ENCODE peak calls at places on chromosomes 2 and 18, in five cellular contexts. One of them, this sample, is unnamed.

GRCh38 chr2:212022966-212023365 is 515.6 kb downstream of the ERBB4 start:
- DNase-seq in H1: no peak
- DNase-seq in HCT116: no peak
- DNase-seq in K562: no peak
- DNase-seq in SK-N-SH: no peak
- DNase-seq in this sample: no peak

GRCh38 chr2:74619651-74620297 is 28.4 kb downstream of the M1AP start:
- DNase-seq in H1: no peak
- DNase-seq in HCT116: no peak
- DNase-seq in K562: no peak
- DNase-seq in SK-N-SH: no peak
- DNase-seq in this sample: no peak

GRCh38 chr2:62469114-62469513 is 36.9 kb downstream of the TMEM17 start:
- DNase-seq in H1: no peak
- DNase-seq in HCT116: no peak
- DNase-seq in K562: no peak
- DNase-seq in SK-N-SH: no peak
- DNase-seq in this sample: no peak

GRCh38 chr18:61435064-61435652 is 101.9 kb downstream of the CDH20 start:
- DNase-seq in H1: no peak
- DNase-seq in HCT116: peak; percentile 22
- DNase-seq in K562: peak; percentile 24
- DNase-seq in SK-N-SH: peak; percentile 4
- DNase-seq in this sample: peak; percentile 34

GRCh38 chr2:127451981-127452380 is 33.8 kb downstream of the PROC start:
- DNase-seq in H1: no peak
- DNase-seq in HCT116: no peak
- DNase-seq in K562: no peak
- DNase-seq in SK-N-SH: no peak
- DNase-seq in this sample: no peak

GRCh38 chr2:128438586-128438985 is 119.9 kb upstream of the HS6ST1 start:
- DNase-seq in H1: peak; percentile 35
- DNase-seq in HCT116: no peak
- DNase-seq in K562: no peak
- DNase-seq in SK-N-SH: no peak
- DNase-seq in this sample: no peak

GRCh38 chr18:36296591-36297418 is 708 bp upstream of the FHOD3 start:
- DNase-seq in H1: peak; percentile 87
- DNase-seq in HCT116: peak; percentile 40
- DNase-seq in K562: peak; percentile 60
- DNase-seq in SK-N-SH: peak; percentile 86
- DNase-seq in this sample: peak; percentile 24

GRCh38 chr2:148936857-148937450 is 61.9 kb downstream of the KIF5C start:
- DNase-seq in H1: no peak
- DNase-seq in HCT116: no peak
- DNase-seq in K562: no peak
- DNase-seq in SK-N-SH: no peak
- DNase-seq in this sample: no peak

GRCh38 chr2:233083782-233084181 is 23.6 kb downstream of the INPP5D start:
- DNase-seq in H1: no peak
- DNase-seq in HCT116: no peak
- DNase-seq in K562: no peak
- DNase-seq in SK-N-SH: no peak
- DNase-seq in this sample: no peak

GRCh38 chr2:104638795-104639194 is 215.1 kb upstream of the POU3F3 start:
- DNase-seq in H1: no peak
- DNase-seq in HCT116: no peak
- DNase-seq in K562: no peak
- DNase-seq in SK-N-SH: peak; percentile 61
- DNase-seq in this sample: no peak

GRCh38 chr2:216348909-216349308 is 23.4 kb downstream of the MARCHF4 start:
- DNase-seq in H1: no peak
- DNase-seq in HCT116: no peak
- DNase-seq in K562: no peak
- DNase-seq in SK-N-SH: no peak
- DNase-seq in this sample: no peak

GRCh38 chr2:149038442-149039212 is at the start of gene LYPD6B:
- DNase-seq in H1: peak; percentile 82
- DNase-seq in HCT116: no peak
- DNase-seq in K562: peak; percentile 40
- DNase-seq in SK-N-SH: peak; percentile 87
- DNase-seq in this sample: peak; percentile 66

GRCh38 chr2:37918742-37919186 is 6.3 kb upstream of the RMDN2 start:
- DNase-seq in H1: no peak
- DNase-seq in HCT116: no peak
- DNase-seq in K562: no peak
- DNase-seq in SK-N-SH: no peak
- DNase-seq in this sample: no peak

GRCh38 chr18:57576316-57576715 is 10.2 kb downstream of the FECH start:
- DNase-seq in H1: no peak
- DNase-seq in HCT116: no peak
- DNase-seq in K562: no peak
- DNase-seq in SK-N-SH: no peak
- DNase-seq in this sample: no peak

GRCh38 chr18:23852236-23853045 is 162.1 kb upstream of the TTC39C start:
- DNase-seq in H1: no peak
- DNase-seq in HCT116: no peak
- DNase-seq in K562: no peak
- DNase-seq in SK-N-SH: no peak
- DNase-seq in this sample: no peak

GRCh38 chr2:25286723-25287483 is 54.8 kb downstream of the DNMT3A start:
- DNase-seq in H1: no peak
- DNase-seq in HCT116: no peak
- DNase-seq in K562: no peak
- DNase-seq in SK-N-SH: no peak
- DNase-seq in this sample: no peak

GRCh38 chr2:238130111-238130695 is 8.3 kb upstream of the KLHL30 start:
- DNase-seq in H1: no peak
- DNase-seq in HCT116: no peak
- DNase-seq in K562: no peak
- DNase-seq in SK-N-SH: no peak
- DNase-seq in this sample: no peak

GRCh38 chr2:240893363-240893828 is 2.6 kb downstream of the MAB21L4 start:
- DNase-seq in H1: no peak
- DNase-seq in HCT116: peak; percentile 28
- DNase-seq in K562: no peak
- DNase-seq in SK-N-SH: no peak
- DNase-seq in this sample: peak; percentile 51

GRCh38 chr2:71546777-71547281 is 93.5 kb downstream of the DYSF start:
- DNase-seq in H1: no peak
- DNase-seq in HCT116: no peak
- DNase-seq in K562: no peak
- DNase-seq in SK-N-SH: no peak
- DNase-seq in this sample: no peak

GRCh38 chr2:36438454-36438977 is 82.9 kb downstream of the CRIM1 start:
- DNase-seq in H1: no peak
- DNase-seq in HCT116: peak; percentile 43
- DNase-seq in K562: no peak
- DNase-seq in SK-N-SH: peak; percentile 22
- DNase-seq in this sample: no peak

GRCh38 chr2:214652473-214652872 is 157.0 kb downstream of the BARD1 start:
- DNase-seq in H1: no peak
- DNase-seq in HCT116: no peak
- DNase-seq in K562: no peak
- DNase-seq in SK-N-SH: no peak
- DNase-seq in this sample: no peak

GRCh38 chr18:23133860-23134779 is 1.2 kb upstream of the CABLES1 start:
- DNase-seq in H1: peak; percentile 71
- DNase-seq in HCT116: peak; percentile 53
- DNase-seq in K562: peak; percentile 60
- DNase-seq in SK-N-SH: peak; percentile 48
- DNase-seq in this sample: peak; percentile 91

GRCh38 chr2:205198130-205198505 is 484.2 kb upstream of the NRP2 start:
- DNase-seq in H1: no peak
- DNase-seq in HCT116: no peak
- DNase-seq in K562: no peak
- DNase-seq in SK-N-SH: no peak
- DNase-seq in this sample: no peak

GRCh38 chr2:43634604-43635306 is 2.3 kb upstream of the PLEKHH2 start:
- DNase-seq in H1: no peak
- DNase-seq in HCT116: no peak
- DNase-seq in K562: no peak
- DNase-seq in SK-N-SH: no peak
- DNase-seq in this sample: no peak

GRCh38 chr2:70212298-70212948 is 21.6 kb upstream of the C2orf42 start:
- DNase-seq in H1: no peak
- DNase-seq in HCT116: no peak
- DNase-seq in K562: no peak
- DNase-seq in SK-N-SH: no peak
- DNase-seq in this sample: no peak

GRCh38 chr2:188601391-188601790 is 309.7 kb downstream of the GULP1 start:
- DNase-seq in H1: no peak
- DNase-seq in HCT116: no peak
- DNase-seq in K562: no peak
- DNase-seq in SK-N-SH: no peak
- DNase-seq in this sample: no peak

GRCh38 chr2:235227607-235228006 is 266.2 kb upstream of the AGAP1 start:
- DNase-seq in H1: no peak
- DNase-seq in HCT116: no peak
- DNase-seq in K562: no peak
- DNase-seq in SK-N-SH: no peak
- DNase-seq in this sample: no peak

GRCh38 chr2:235232474-235233435 is 261.1 kb upstream of the AGAP1 start:
- DNase-seq in H1: no peak
- DNase-seq in HCT116: no peak
- DNase-seq in K562: no peak
- DNase-seq in SK-N-SH: peak; percentile 32
- DNase-seq in this sample: no peak

GRCh38 chr2:235234711-235235110 is 259.1 kb upstream of the AGAP1 start:
- DNase-seq in H1: no peak
- DNase-seq in HCT116: no peak
- DNase-seq in K562: no peak
- DNase-seq in SK-N-SH: no peak
- DNase-seq in this sample: no peak

GRCh38 chr2:235229236-235229635 is 264.6 kb upstream of the AGAP1 start:
- DNase-seq in H1: no peak
- DNase-seq in HCT116: no peak
- DNase-seq in K562: no peak
- DNase-seq in SK-N-SH: no peak
- DNase-seq in this sample: no peak

DNA sequence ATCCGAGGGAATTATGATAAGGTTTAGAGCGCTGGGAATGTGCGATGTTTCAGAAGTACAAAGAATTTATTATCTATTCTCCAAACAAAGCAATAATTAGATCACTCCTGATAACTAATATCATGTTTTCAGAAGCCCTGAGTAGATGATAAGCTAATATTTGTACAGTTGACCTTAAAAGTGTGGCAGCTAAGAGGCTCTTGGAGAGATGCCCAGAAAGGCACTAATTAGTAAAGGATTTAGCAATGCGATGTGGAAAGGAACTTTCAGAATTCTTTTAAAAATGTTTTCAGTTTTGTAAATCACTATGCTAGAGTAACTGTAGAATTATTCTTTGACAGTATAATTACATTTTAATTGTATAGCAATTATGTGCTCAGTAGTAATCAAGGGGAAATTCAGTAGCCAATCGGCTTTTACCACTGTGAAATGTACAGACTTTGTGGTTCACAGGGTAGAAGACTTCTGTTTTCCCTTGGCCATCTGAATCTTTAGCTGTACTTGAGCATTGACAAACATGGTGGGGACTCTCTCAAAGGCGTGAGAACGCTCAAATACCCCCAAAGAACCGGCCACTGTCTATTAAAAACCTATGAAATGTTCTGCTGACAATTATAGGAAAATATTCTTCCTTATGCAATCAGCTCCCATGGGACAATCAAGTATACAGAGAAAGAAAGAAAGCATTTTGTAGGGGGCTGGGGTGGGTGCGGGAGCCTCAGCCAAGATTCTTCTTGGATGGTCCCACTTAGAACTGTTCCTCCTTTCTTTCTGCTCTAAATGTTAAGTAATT is 262.8 kb upstream of the AGAP1 start:
- DNase-seq in H1: no peak
- DNase-seq in HCT116: no peak
- DNase-seq in K562: no peak
- DNase-seq in SK-N-SH: peak; percentile 35
- DNase-seq in this sample: no peak
- TF ChIP-seq JUND in H1: no peak
- TF ChIP-seq JUND in HCT116: no peak
- TF ChIP-seq JUND in K562: no peak
- TF ChIP-seq JUND in SK-N-SH: no peak
- TF ChIP-seq JUND in this sample: no peak

DNA sequence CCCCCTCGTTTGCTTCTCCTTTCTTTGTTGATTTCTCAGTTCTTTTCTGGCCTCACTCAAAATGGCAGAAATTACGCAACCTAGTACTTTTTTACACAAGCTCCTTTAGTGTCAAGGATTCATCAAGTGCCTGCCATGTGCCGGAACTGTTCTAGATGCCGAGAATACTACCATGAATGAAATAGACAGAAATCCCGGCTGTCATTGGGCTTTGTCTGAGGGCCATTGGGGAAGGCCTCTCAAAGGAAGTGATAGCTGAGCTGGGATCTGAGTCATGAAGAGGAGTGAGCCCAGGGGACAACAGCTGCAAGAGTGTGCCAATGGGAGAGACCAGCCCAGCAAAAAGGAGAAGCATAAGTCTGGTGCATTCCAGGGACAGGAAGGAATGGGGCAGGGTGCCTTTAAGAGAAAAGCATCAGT is 34.3 kb upstream of the PPP1CB start:
- DNase-seq in H1: no peak
- DNase-seq in HCT116: peak; percentile 67
- DNase-seq in K562: no peak
- DNase-seq in SK-N-SH: no peak
- DNase-seq in this sample: no peak
- TF ChIP-seq JUND in H1: no peak
- TF ChIP-seq JUND in HCT116: peak; percentile 32
- TF ChIP-seq JUND in K562: no peak
- TF ChIP-seq JUND in SK-N-SH: peak; percentile 33
- TF ChIP-seq JUND in this sample: no peak

DNA sequence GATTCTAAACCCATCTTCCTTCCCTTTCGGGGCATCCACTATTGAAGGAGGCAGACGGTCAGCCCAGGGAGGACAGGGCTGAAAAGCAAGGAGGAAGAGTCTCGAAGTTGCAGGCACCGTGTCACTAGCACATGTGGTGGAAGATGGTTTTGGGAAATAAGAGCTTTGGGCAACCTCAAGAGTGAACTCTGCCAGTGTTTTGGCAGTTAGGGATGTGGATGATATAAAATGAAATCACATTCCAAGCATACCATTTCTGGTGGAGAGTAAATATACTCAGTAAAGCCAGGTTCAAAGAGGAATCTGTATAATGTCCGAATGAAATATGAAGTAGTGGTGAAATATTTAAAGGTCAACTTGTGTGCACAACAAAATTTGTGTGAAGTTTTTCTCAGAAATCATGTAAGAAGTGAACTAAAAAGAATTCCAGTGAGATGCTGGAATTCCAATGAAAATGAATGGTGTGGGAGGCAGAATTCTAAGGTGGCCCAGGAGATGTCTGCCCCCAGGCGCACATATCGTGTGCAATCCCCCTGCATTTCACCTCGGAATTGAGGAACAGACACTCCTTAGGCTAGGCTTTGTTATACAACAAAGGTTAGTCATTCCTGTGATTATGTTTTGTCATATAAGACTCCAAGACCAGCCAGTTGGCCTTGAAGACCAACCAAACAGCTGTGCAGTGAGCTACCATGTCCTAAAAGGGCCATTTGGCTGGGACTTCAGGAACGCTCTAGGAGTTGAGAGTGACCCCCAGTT is 147.1 kb downstream of the SH3BP4 start:
- DNase-seq in H1: peak; percentile 20
- DNase-seq in HCT116: no peak
- DNase-seq in K562: no peak
- DNase-seq in SK-N-SH: no peak
- DNase-seq in this sample: peak; percentile 12
- TF ChIP-seq JUND in H1: no peak
- TF ChIP-seq JUND in HCT116: no peak
- TF ChIP-seq JUND in K562: no peak
- TF ChIP-seq JUND in SK-N-SH: peak; percentile 25
- TF ChIP-seq JUND in this sample: no peak

GRCh38 chr2:207416936-207417718 is 112.6 kb upstream of the CREB1 start:
- DNase-seq in H1: no peak
- DNase-seq in HCT116: no peak
- DNase-seq in K562: peak; percentile 46
- DNase-seq in SK-N-SH: no peak
- DNase-seq in this sample: no peak
- TF ChIP-seq JUND in H1: no peak
- TF ChIP-seq JUND in HCT116: no peak
- TF ChIP-seq JUND in K562: peak; percentile 66
- TF ChIP-seq JUND in SK-N-SH: no peak
- TF ChIP-seq JUND in this sample: no peak

This sample was measured in T47D.